ENCODE peak calls at places on chromosomes 11 and 22, in seven cellular contexts. I, Q, F, B, N, A and L are unnamed samples. For H3K27me3 and H3K4me1, the result is how much of the 10 kb centered on the place peaks cover.

GRCh38 chr11:123653997-123654565 is 343 bp downstream of the SCN3B start:
- DNase-seq in B (peak), F (no peak), I (peak), A (peak), Q (peak), N (no peak), L (peak)

GRCh38 chr11:15497366-15497765 is 382.6 kb downstream of the INSC start:
- DNase-seq in I (no peak), F (no peak), A (no peak), Q (no peak), B (no peak), N (no peak), L (peak)

GRCh38 chr22:27475548-27475897 is 326.0 kb downstream of the MN1 start:
- DNase-seq in I (no peak), F (no peak), N (no peak), A (no peak), B (no peak), Q (no peak), L (no peak)

GRCh38 chr11:76523147-76523546 is 78.3 kb downstream of the EMSY start:
- DNase-seq in I (no peak), B (no peak), A (no peak), Q (no peak), F (no peak), N (no peak), L (no peak)

GRCh38 chr11:44595964-44596381 is 30.5 kb downstream of the CD82 start:
- DNase-seq in F (no peak), N (no peak), Q (peak), I (no peak), A (no peak), B (no peak), L (no peak)

GRCh38 chr11:67312187-67313021 is 9.1 kb downstream of the SSH3 start:
- DNase-seq in N (no peak), I (no peak), B (peak), Q (peak), F (no peak), A (no peak), L (no peak)

GRCh38 chr11:94793002-94793401 is 24.8 kb downstream of the AMOTL1 start:
- DNase-seq in Q (no peak), F (no peak), N (no peak), A (no peak), B (no peak), I (no peak), L (no peak)

GRCh38 chr11:66548774-66549630 is 2.3 kb downstream of the ACTN3 start:
- DNase-seq in F (no peak), Q (no peak), B (no peak), I (no peak), A (no peak), N (no peak), L (no peak)

GRCh38 chr22:20551805-20552449 is 44.5 kb downstream of the MED15 start:
- DNase-seq in A (no peak), I (no peak), F (no peak), Q (no peak), N (no peak), B (no peak), L (peak)

GRCh38 chr22:45125198-45125597 is 38.5 kb upstream of the NUP50 start:
- DNase-seq in B (no peak), Q (no peak), A (no peak), I (no peak), N (no peak), F (no peak), L (no peak)

GRCh38 chr11:2929511-2929879 is 275 bp upstream of the PHLDA2 start:
- DNase-seq in Q (peak), A (peak), N (no peak), F (no peak), I (no peak), B (peak), L (no peak)

GRCh38 chr22:48106715-48107259 is 1344.3 kb downstream of the TBC1D22A start:
- DNase-seq in A (no peak), N (no peak), F (no peak), Q (no peak), I (no peak), B (no peak), L (no peak)

GRCh38 chr11:96393753-96394348 is 4.0 kb downstream of the JRKL start:
- DNase-seq in A (no peak), Q (no peak), F (no peak), B (peak), I (no peak), N (no peak), L (no peak)

GRCh38 chr22:26671317-26672059 is 14.1 kb downstream of the MIAT start:
- DNase-seq in B (no peak), Q (peak), N (peak), F (no peak), A (peak), I (no peak), L (peak)

GRCh38 chr22:40512426-40513136 is 123.9 kb downstream of the MRTFA start:
- DNase-seq in A (no peak), N (no peak), I (no peak), Q (no peak), F (no peak), B (no peak), L (no peak)

GRCh38 chr22:39433476-39434242 is 23.2 kb upstream of the MGAT3 start:
- DNase-seq in F (no peak), N (no peak), Q (no peak), I (no peak), A (no peak), B (no peak), L (no peak)

GRCh38 chr11:4637662-4638047 is 378 bp downstream of the OR51D1 start:
- DNase-seq in A (no peak), N (no peak), F (no peak), B (no peak), Q (no peak), I (no peak), L (no peak)

GRCh38 chr22:39317756-39318506 is 1.5 kb downstream of the RPL3 start:
- DNase-seq in Q (no peak), I (no peak), F (no peak), B (no peak), A (no peak), N (no peak), L (no peak)

GRCh38 chr11:17608830-17609229 is 61.8 kb downstream of the OTOG start:
- DNase-seq in I (no peak), A (no peak), N (no peak), B (no peak), F (no peak), Q (no peak), L (no peak)

GRCh38 chr22:21712751-21713427 is 22.7 kb downstream of the YPEL1 start:
- DNase-seq in I (no peak), N (no peak), Q (peak), A (peak), F (no peak), B (peak), L (peak)

GRCh38 chr11:115919341-115920086 is 415.3 kb upstream of the CADM1 start:
- DNase-seq in A (no peak), Q (no peak), I (no peak), F (no peak), B (no peak), N (no peak), L (no peak)

GRCh38 chr11:79244175-79244804 is 196.5 kb downstream of the TENM4 start:
- DNase-seq in A (no peak), F (no peak), I (no peak), Q (no peak), N (no peak), B (no peak), L (no peak)

GRCh38 chr22:41181349-41182241 is 23.5 kb upstream of the L3MBTL2 start:
- DNase-seq in I (no peak), N (no peak), F (no peak), B (no peak), A (no peak), Q (no peak), L (no peak)

GRCh38 chr11:57751676-57752253 is at the start of gene BTBD18:
- DNase-seq in B (peak), Q (peak), I (no peak), N (no peak), A (no peak), F (no peak), L (peak)

GRCh38 chr22:28413612-28414011 is 266.0 kb downstream of the TTC28 start:
- DNase-seq in I (no peak), B (no peak), Q (no peak), F (no peak), N (no peak), A (no peak), L (no peak)

GRCh38 chr11:111635706-111636045 is 33.4 kb downstream of the SIK2 start:
- DNase-seq in N (no peak), B (peak), F (no peak), Q (no peak), A (no peak), I (no peak), L (no peak)

DNA sequence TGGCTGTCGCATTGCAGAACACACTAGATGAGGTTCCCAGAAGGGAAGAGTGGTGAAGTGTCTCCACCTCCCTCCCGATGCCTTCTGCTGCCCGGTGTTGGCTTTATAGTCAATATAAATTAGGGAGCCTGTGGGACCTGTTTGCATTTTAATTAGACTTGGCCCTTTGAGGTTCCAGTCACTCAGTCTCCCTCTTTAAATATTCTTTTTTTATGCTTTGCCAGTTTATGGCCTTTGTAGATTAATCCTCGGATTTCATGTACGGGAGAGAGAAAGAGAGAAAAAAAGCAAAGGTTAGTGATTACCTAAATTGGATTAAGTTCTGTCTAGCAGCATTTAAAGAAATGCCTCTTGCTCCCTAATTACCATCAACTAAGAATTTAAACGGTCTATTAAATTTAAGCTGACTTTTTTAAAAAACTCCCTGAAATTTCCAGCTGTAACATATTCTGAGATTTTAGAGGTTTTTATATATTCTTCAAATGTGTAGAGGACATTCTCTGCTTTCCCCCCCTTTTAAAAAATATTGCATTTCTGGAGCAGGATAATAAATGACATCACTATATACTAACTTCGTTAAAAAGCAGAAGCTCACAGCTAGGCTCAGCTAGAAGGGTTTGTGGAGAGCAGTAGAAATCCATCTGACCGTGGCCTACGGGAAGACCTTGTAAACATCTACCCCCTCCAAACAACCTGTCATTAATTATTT is 84.4 kb downstream of the PRR5L start:
- DNase-seq in Q (no peak), A (no peak), B (no peak), F (no peak), I (no peak), N (no peak), L (no peak)
- H3K27me3 ChIP-seq in Q (under half), A (under half), B (under half), F (under half), I (under half), N (under half), L (under half)

DNA sequence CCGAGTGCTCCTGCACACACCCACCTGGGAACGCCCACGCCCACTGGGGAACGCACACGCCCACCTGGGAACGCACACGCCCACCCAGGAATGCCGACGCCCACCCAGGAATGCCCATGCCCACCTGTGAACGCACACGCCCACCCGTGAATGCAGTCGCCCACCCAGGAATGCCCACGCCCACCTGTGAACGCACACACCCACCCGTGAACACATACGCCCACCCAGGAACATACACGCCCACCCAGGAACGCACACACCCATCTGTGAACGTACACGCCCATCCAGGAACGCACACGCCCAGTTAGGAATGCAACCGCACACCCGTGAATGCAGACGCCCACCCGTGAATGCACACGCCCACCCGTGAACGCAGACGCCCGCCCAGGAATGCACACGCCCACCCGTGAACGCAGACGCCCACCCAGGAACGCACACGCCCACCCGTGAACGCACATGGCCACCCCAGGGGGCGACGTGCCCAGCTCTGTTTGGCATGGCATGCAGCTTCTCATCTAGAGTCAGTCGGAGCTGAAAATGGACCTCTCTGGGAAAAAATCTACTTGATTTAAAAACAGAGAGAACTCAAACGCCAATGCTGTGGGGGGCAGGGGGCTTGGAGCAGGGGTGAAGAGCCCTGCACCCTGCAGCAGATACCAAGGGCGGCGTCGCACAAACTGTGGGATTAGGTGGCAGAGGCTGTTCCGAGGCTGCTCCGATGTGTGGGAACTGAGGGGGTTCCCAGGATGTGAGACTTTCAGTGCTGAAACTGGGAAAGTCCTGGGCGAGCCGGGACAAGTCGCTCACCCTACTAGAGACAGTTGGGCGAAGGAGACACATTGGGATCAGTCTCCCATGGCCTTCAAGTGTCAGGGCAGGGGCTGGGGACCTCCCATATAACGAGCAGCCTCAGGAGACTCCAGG is 83.3 kb downstream of the MYEOV start:
- DNase-seq in Q (no peak), A (no peak), I (no peak), F (no peak), N (no peak), B (no peak), L (no peak)
- H3K4me1 ChIP-seq in Q (under half), A (under half), I (under half), F (under half), N (under half), B (under half), L (under half)

GRCh38 chr22:46432164-46433068 is 96.9 kb downstream of the TRMU start:
- DNase-seq in B (no peak), A (no peak), I (no peak), Q (peak), N (no peak), F (no peak), L (no peak)
- H3K4me3 ChIP-seq in B (no peak), A (peak), I (no peak), Q (peak), N (no peak), F (no peak), L (peak)

GRCh38 chr11:31855466-31855865 is 44.3 kb upstream of the PAX6 start:
- DNase-seq in A (no peak), B (no peak), F (no peak), I (no peak), N (no peak), Q (no peak), L (no peak)

GRCh38 chr11:31865606-31866300 is 54.6 kb upstream of the PAX6 start:
- DNase-seq in I (no peak), Q (no peak), F (no peak), N (no peak), A (no peak), B (no peak), L (no peak)

GRCh38 chr11:31856248-31856647 is 45.1 kb upstream of the PAX6 start:
- DNase-seq in B (no peak), N (no peak), F (no peak), A (no peak), Q (no peak), I (no peak), L (no peak)

GRCh38 chr11:31863170-31863929 is 52.2 kb upstream of the PAX6 start:
- DNase-seq in Q (no peak), I (no peak), B (no peak), N (no peak), A (no peak), F (peak), L (no peak)

DNA sequence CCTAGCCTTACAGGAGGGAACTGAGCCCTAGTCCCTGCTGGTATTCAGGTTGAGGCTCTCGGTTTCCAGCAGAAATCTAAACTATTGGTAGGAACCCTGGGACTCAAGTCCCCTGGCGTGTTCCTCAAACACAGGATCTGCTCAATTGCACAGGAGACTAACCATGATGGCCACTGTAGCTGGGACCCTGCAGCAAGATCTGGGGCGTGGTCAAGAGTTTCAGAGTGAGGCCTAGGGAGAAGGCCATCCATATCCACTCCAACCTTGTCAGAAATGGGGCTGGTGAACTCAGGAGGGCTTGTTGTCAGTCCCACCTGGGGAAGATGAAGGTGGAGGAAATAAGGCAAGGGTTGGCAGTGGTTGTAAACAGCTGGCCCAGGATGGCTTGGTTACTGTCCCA is 49.9 kb upstream of the PAX6 start:
- DNase-seq in I (no peak), N (no peak), F (no peak), Q (no peak), A (no peak), B (no peak), L (no peak)
- H3K27me3 ChIP-seq in I (under half), N (under half), F (under half), Q (under half), A (under half), B (under half), L (under half)

GRCh38 chr22:16957781-16958180 is 50.2 kb downstream of the GAB4 start:
- DNase-seq in B (no peak), A (no peak), I (no peak), F (no peak), N (no peak), Q (no peak), L (no peak)

GRCh38 chr22:16960220-16960883 is 47.7 kb downstream of the GAB4 start:
- DNase-seq in B (no peak), Q (no peak), A (no peak), I (no peak), F (no peak), N (no peak), L (no peak)

GRCh38 chr22:16959345-16959930 is 48.6 kb downstream of the GAB4 start:
- DNase-seq in A (no peak), B (no peak), Q (no peak), N (no peak), F (no peak), I (no peak), L (no peak)

GRCh38 chr22:16956290-16956689 is 51.7 kb downstream of the GAB4 start:
- DNase-seq in N (no peak), Q (no peak), B (no peak), F (no peak), I (no peak), A (no peak), L (no peak)

DNA sequence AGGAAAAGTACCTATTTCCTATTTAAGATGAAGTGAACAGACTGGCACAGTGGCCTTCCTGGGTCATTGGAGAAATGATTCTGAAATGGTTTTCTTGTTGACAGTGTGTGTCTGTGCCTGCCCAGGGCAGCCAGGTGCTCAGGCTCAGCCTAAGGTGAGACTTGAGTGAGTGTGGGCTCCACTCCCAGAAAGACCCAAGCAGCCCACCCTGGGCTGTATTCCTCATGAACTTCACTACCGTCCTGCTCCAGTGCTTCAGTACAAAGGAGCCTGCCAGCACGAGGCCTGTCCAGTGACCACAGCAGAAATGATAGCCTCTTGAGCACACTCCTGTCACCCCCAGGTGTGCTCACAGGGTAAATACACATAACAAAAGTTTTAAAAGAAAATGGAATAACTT is 49.5 kb downstream of the GAB4 start:
- DNase-seq in F (no peak), Q (no peak), A (no peak), I (no peak), B (no peak), N (no peak), L (no peak)
- H3K4me1 ChIP-seq in F (under half), Q (under half), A (under half), I (under half), B (under half), N (under half), L (under half)

GRCh38 chr22:42300286-42301071 is 30.0 kb upstream of the TCF20 start:
- DNase-seq in N (no peak), Q (peak), A (no peak), I (no peak), B (no peak), F (no peak), L (no peak)

GRCh38 chr22:42299586-42300285 is 29.3 kb upstream of the TCF20 start:
- DNase-seq in A (no peak), I (no peak), B (no peak), F (no peak), Q (peak), N (no peak), L (peak)

GRCh38 chr22:42303304-42304020 is 33.0 kb upstream of the TCF20 start:
- DNase-seq in B (no peak), F (no peak), N (no peak), I (no peak), Q (no peak), A (no peak), L (no peak)

GRCh38 chr22:42301072-42301741 is 30.8 kb upstream of the TCF20 start:
- DNase-seq in B (no peak), N (no peak), I (no peak), A (no peak), F (no peak), Q (no peak), L (no peak)

GRCh38 chr22:42301742-42302102 is 31.3 kb upstream of the TCF20 start:
- DNase-seq in N (no peak), A (no peak), B (no peak), F (no peak), I (no peak), Q (no peak), L (no peak)
- H3K4me3 ChIP-seq in N (no peak), A (peak), B (no peak), F (no peak), I (no peak), Q (no peak), L (no peak)